ENCODE peak calls at places on chromosome 19, in eight cellular contexts. One of them, this sample, is unnamed.

GRCh38 chr19:10207026-10207425 is 12.3 kb upstream of the DNMT1 start:
- DNase-seq in A549: no peak
- DNase-seq in heart left ventricle: no peak
- DNase-seq in IMR-90: no peak
- DNase-seq in prostate gland: no peak
- DNase-seq in tibial nerve: no peak
- DNase-seq in Peyer's patch: no peak
- DNase-seq in spleen: no peak
- DNase-seq in this sample: no peak

GRCh38 chr19:15404097-15404779 is 14.6 kb downstream of the AKAP8L start:
- DNase-seq in A549: no peak
- DNase-seq in heart left ventricle: no peak
- DNase-seq in IMR-90: no peak
- DNase-seq in prostate gland: no peak
- DNase-seq in tibial nerve: no peak
- DNase-seq in Peyer's patch: peak
- DNase-seq in spleen: no peak
- DNase-seq in this sample: no peak

GRCh38 chr19:14072535-14073231 is at the start of gene MISP3:
- DNase-seq in A549: peak
- DNase-seq in heart left ventricle: peak
- DNase-seq in IMR-90: no peak
- DNase-seq in prostate gland: peak
- DNase-seq in tibial nerve: no peak
- DNase-seq in Peyer's patch: peak
- DNase-seq in spleen: peak
- DNase-seq in this sample: peak

GRCh38 chr19:36082916-36083315 is 28.0 kb upstream of the OVOL3 start:
- DNase-seq in A549: no peak
- DNase-seq in heart left ventricle: no peak
- DNase-seq in IMR-90: no peak
- DNase-seq in prostate gland: no peak
- DNase-seq in tibial nerve: no peak
- DNase-seq in Peyer's patch: no peak
- DNase-seq in spleen: no peak
- DNase-seq in this sample: no peak

GRCh38 chr19:30625947-30626346 is 253.8 kb downstream of the ZNF536 start:
- DNase-seq in A549: no peak
- DNase-seq in heart left ventricle: no peak
- DNase-seq in IMR-90: no peak
- DNase-seq in prostate gland: no peak
- DNase-seq in tibial nerve: no peak
- DNase-seq in Peyer's patch: no peak
- DNase-seq in spleen: no peak
- DNase-seq in this sample: no peak

GRCh38 chr19:3699071-3699740 is 1.1 kb downstream of the PIP5K1C start:
- DNase-seq in A549: no peak
- DNase-seq in heart left ventricle: peak
- DNase-seq in IMR-90: peak
- DNase-seq in prostate gland: no peak
- DNase-seq in tibial nerve: peak
- DNase-seq in Peyer's patch: peak
- DNase-seq in spleen: peak
- DNase-seq in this sample: no peak

GRCh38 chr19:18437481-18438330 is at the start of gene ISYNA1:
- DNase-seq in A549: peak
- DNase-seq in heart left ventricle: peak
- DNase-seq in IMR-90: peak
- DNase-seq in prostate gland: peak
- DNase-seq in tibial nerve: no peak
- DNase-seq in Peyer's patch: peak
- DNase-seq in spleen: peak
- DNase-seq in this sample: no peak

GRCh38 chr19:30158067-30158892 is 213.9 kb upstream of the ZNF536 start:
- DNase-seq in A549: no peak
- DNase-seq in heart left ventricle: no peak
- DNase-seq in IMR-90: no peak
- DNase-seq in prostate gland: no peak
- DNase-seq in tibial nerve: no peak
- DNase-seq in Peyer's patch: no peak
- DNase-seq in spleen: no peak
- DNase-seq in this sample: peak

GRCh38 chr19:38519988-38520387 is 86.5 kb downstream of the RYR1 start:
- DNase-seq in A549: no peak
- DNase-seq in heart left ventricle: no peak
- DNase-seq in IMR-90: no peak
- DNase-seq in prostate gland: no peak
- DNase-seq in tibial nerve: no peak
- DNase-seq in Peyer's patch: no peak
- DNase-seq in spleen: no peak
- DNase-seq in this sample: no peak

GRCh38 chr19:35090160-35090794 is 25.3 kb upstream of the FXYD3 start:
- DNase-seq in A549: peak
- DNase-seq in heart left ventricle: peak
- DNase-seq in IMR-90: peak
- DNase-seq in prostate gland: peak
- DNase-seq in tibial nerve: peak
- DNase-seq in Peyer's patch: peak
- DNase-seq in spleen: no peak
- DNase-seq in this sample: peak

GRCh38 chr19:14369399-14370168 is 11.7 kb upstream of the ADGRE5 start:
- DNase-seq in A549: no peak
- DNase-seq in heart left ventricle: peak
- DNase-seq in IMR-90: peak
- DNase-seq in prostate gland: no peak
- DNase-seq in tibial nerve: no peak
- DNase-seq in Peyer's patch: peak
- DNase-seq in spleen: no peak
- DNase-seq in this sample: no peak

GRCh38 chr19:2726904-2727639 is 5.9 kb upstream of the DIRAS1 start:
- DNase-seq in A549: no peak
- DNase-seq in heart left ventricle: no peak
- DNase-seq in IMR-90: no peak
- DNase-seq in prostate gland: no peak
- DNase-seq in tibial nerve: no peak
- DNase-seq in Peyer's patch: no peak
- DNase-seq in spleen: no peak
- DNase-seq in this sample: no peak

GRCh38 chr19:39908803-39909202 is 25.6 kb downstream of the FCGBP start:
- DNase-seq in A549: no peak
- DNase-seq in heart left ventricle: no peak
- DNase-seq in IMR-90: no peak
- DNase-seq in prostate gland: no peak
- DNase-seq in tibial nerve: no peak
- DNase-seq in Peyer's patch: no peak
- DNase-seq in spleen: no peak
- DNase-seq in this sample: no peak

GRCh38 chr19:31338069-31338767 is 11.0 kb downstream of the TSHZ3 start:
- DNase-seq in A549: peak
- DNase-seq in heart left ventricle: peak
- DNase-seq in IMR-90: peak
- DNase-seq in prostate gland: peak
- DNase-seq in tibial nerve: peak
- DNase-seq in Peyer's patch: peak
- DNase-seq in spleen: no peak
- DNase-seq in this sample: no peak

GRCh38 chr19:1171755-1172352 is 2.2 kb downstream of the SBNO2 start:
- DNase-seq in A549: no peak
- DNase-seq in heart left ventricle: no peak
- DNase-seq in IMR-90: no peak
- DNase-seq in prostate gland: no peak
- DNase-seq in tibial nerve: no peak
- DNase-seq in Peyer's patch: no peak
- DNase-seq in spleen: peak
- DNase-seq in this sample: peak

GRCh38 chr19:13600802-13601201 is 94.5 kb upstream of the CACNA1A start:
- DNase-seq in A549: no peak
- DNase-seq in heart left ventricle: no peak
- DNase-seq in IMR-90: no peak
- DNase-seq in prostate gland: no peak
- DNase-seq in tibial nerve: no peak
- DNase-seq in Peyer's patch: no peak
- DNase-seq in spleen: no peak
- DNase-seq in this sample: no peak

GRCh38 chr19:55418185-55418584 is 10.6 kb upstream of the UBE2S start:
- DNase-seq in A549: peak
- DNase-seq in heart left ventricle: peak
- DNase-seq in IMR-90: peak
- DNase-seq in prostate gland: peak
- DNase-seq in tibial nerve: peak
- DNase-seq in Peyer's patch: peak
- DNase-seq in spleen: no peak
- DNase-seq in this sample: peak

GRCh38 chr19:51421229-51422052 is 4.0 kb upstream of the SIGLEC10 start:
- DNase-seq in A549: no peak
- DNase-seq in heart left ventricle: no peak
- DNase-seq in IMR-90: no peak
- DNase-seq in prostate gland: no peak
- DNase-seq in tibial nerve: no peak
- DNase-seq in Peyer's patch: no peak
- DNase-seq in spleen: no peak
- DNase-seq in this sample: no peak

GRCh38 chr19:13881692-13882418 is 4.9 kb downstream of the NANOS3 start:
- DNase-seq in A549: no peak
- DNase-seq in heart left ventricle: no peak
- DNase-seq in IMR-90: peak
- DNase-seq in prostate gland: no peak
- DNase-seq in tibial nerve: no peak
- DNase-seq in Peyer's patch: peak
- DNase-seq in spleen: no peak
- DNase-seq in this sample: peak

GRCh38 chr19:44912854-44913253 is 1.6 kb upstream of the APOC1 start:
- DNase-seq in A549: no peak
- DNase-seq in heart left ventricle: no peak
- DNase-seq in IMR-90: no peak
- DNase-seq in prostate gland: no peak
- DNase-seq in tibial nerve: no peak
- DNase-seq in Peyer's patch: no peak
- DNase-seq in spleen: peak
- DNase-seq in this sample: peak

GRCh38 chr19:34731019-34731829 is 2.8 kb upstream of the ZNF181 start:
- DNase-seq in A549: no peak
- DNase-seq in heart left ventricle: no peak
- DNase-seq in IMR-90: no peak
- DNase-seq in prostate gland: no peak
- DNase-seq in tibial nerve: no peak
- DNase-seq in Peyer's patch: no peak
- DNase-seq in spleen: no peak
- DNase-seq in this sample: no peak

GRCh38 chr19:40716031-40716654 is 543 bp downstream of the COQ8B start:
- DNase-seq in A549: peak
- DNase-seq in heart left ventricle: peak
- DNase-seq in IMR-90: peak
- DNase-seq in prostate gland: peak
- DNase-seq in tibial nerve: peak
- DNase-seq in Peyer's patch: peak
- DNase-seq in spleen: peak
- DNase-seq in this sample: no peak

DNA sequence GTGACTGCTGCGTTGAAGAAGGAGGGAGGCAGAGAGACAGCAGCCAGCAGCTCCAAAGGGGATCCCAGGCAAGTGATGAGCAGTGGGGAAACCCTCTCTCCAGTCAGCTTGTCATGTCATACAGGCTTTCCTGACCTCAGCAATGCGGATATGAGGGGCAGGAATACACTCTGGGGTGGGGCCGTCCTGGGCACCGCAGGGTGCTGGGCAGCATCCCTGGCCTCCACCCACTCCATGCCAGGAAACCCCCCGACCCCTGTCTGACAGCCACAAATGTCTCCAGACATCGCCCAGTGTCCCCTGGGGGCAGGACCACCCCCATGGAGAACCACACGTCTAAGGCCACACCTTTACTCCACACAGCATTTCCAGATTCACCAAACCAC is 46.7 kb downstream of the RFX2 start:
- DNase-seq in A549: no peak
- DNase-seq in heart left ventricle: peak
- DNase-seq in IMR-90: no peak
- DNase-seq in prostate gland: no peak
- DNase-seq in tibial nerve: no peak
- DNase-seq in Peyer's patch: no peak
- DNase-seq in spleen: no peak
- DNase-seq in this sample: no peak
- H3K27ac ChIP-seq in A549: no peak
- H3K27ac ChIP-seq in heart left ventricle: peak
- H3K27ac ChIP-seq in IMR-90: no peak
- H3K27ac ChIP-seq in prostate gland: no peak
- H3K27ac ChIP-seq in tibial nerve: no peak
- H3K27ac ChIP-seq in Peyer's patch: peak
- H3K27ac ChIP-seq in spleen: no peak
- H3K27ac ChIP-seq in this sample: no peak

GRCh38 chr19:43605875-43606568 is 5.9 kb upstream of the SRRM5 start:
- DNase-seq in A549: no peak
- DNase-seq in heart left ventricle: no peak
- DNase-seq in IMR-90: no peak
- DNase-seq in prostate gland: no peak
- DNase-seq in tibial nerve: no peak
- DNase-seq in Peyer's patch: no peak
- DNase-seq in spleen: no peak
- DNase-seq in this sample: no peak
- TF ChIP-seq POLR2A in A549: no peak
- TF ChIP-seq POLR2A in heart left ventricle: no peak
- TF ChIP-seq POLR2A in IMR-90: no peak
- TF ChIP-seq POLR2A in prostate gland: no peak
- TF ChIP-seq POLR2A in tibial nerve: no peak
- TF ChIP-seq POLR2A in Peyer's patch: no peak
- TF ChIP-seq POLR2A in spleen: no peak
- TF ChIP-seq POLR2A in this sample: no peak

DNA sequence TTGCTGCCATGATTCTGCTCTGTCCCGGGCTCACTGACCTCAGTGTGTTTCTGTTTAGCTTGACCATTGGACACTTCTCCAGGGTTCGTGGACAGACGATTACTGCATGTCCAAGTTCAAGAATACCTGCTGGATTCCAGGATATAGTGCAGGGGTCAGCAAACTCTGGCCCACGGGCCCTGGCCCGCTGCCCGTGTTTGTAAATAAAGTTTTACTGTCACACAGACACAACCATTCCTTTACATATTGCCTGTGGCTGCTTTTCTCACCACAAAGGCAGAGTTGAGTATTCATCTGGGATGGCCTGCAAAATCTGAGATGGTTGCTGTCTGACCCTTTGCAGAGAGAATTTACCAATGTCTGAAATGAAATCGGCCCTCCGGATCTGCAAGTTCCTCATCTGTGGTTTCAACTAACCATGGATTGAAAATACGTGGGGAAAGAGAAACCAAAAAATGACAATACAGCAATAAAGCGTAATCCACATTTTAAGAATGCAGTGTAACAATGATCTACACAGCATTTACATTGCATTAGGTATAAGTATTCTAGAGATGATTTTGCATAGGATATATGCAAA is 25.9 kb upstream of the F2RL3 start:
- DNase-seq in A549: no peak
- DNase-seq in heart left ventricle: no peak
- DNase-seq in IMR-90: no peak
- DNase-seq in prostate gland: no peak
- DNase-seq in tibial nerve: no peak
- DNase-seq in Peyer's patch: no peak
- DNase-seq in spleen: no peak
- DNase-seq in this sample: no peak
- H3K27ac ChIP-seq in A549: no peak
- H3K27ac ChIP-seq in heart left ventricle: no peak
- H3K27ac ChIP-seq in IMR-90: no peak
- H3K27ac ChIP-seq in prostate gland: no peak
- H3K27ac ChIP-seq in tibial nerve: no peak
- H3K27ac ChIP-seq in Peyer's patch: no peak
- H3K27ac ChIP-seq in spleen: no peak
- H3K27ac ChIP-seq in this sample: no peak

GRCh38 chr19:46946090-46946489 is 73.5 kb upstream of the NPAS1 start:
- DNase-seq in A549: no peak
- DNase-seq in heart left ventricle: no peak
- DNase-seq in IMR-90: no peak
- DNase-seq in prostate gland: no peak
- DNase-seq in tibial nerve: no peak
- DNase-seq in Peyer's patch: peak
- DNase-seq in spleen: no peak
- DNase-seq in this sample: no peak
- TF ChIP-seq POLR2A in A549: no peak
- TF ChIP-seq POLR2A in heart left ventricle: no peak
- TF ChIP-seq POLR2A in IMR-90: no peak
- TF ChIP-seq POLR2A in prostate gland: no peak
- TF ChIP-seq POLR2A in tibial nerve: no peak
- TF ChIP-seq POLR2A in Peyer's patch: no peak
- TF ChIP-seq POLR2A in spleen: no peak
- TF ChIP-seq POLR2A in this sample: no peak